ENCODE peak calls at places on chromosomes 16 and 17, in nine cellular contexts. One of them, this sample, is unnamed.

GRCh38 chr17:7852262-7852670 is 2.6 kb upstream of the TMEM88 start:
- DNase-seq in RWPE1: no peak
- DNase-seq in body of pancreas: no peak
- DNase-seq in OCI-LY7: no peak
- DNase-seq in astrocyte of the cerebellum: no peak
- DNase-seq in PC-3: no peak
- DNase-seq in fibroblast of pulmonary artery: no peak
- DNase-seq in H9: no peak
- DNase-seq in MCF 10A: no peak
- DNase-seq in this sample: no peak

GRCh38 chr16:29784157-29784556 is 6.1 kb downstream of the ZG16 start:
- DNase-seq in RWPE1: peak; percentile 57
- DNase-seq in body of pancreas: no peak
- DNase-seq in OCI-LY7: no peak
- DNase-seq in astrocyte of the cerebellum: no peak
- DNase-seq in PC-3: peak; percentile 75
- DNase-seq in fibroblast of pulmonary artery: no peak
- DNase-seq in H9: no peak
- DNase-seq in MCF 10A: no peak
- DNase-seq in this sample: no peak

GRCh38 chr17:5584383-5584951 is at the start of gene NLRP1:
- DNase-seq in RWPE1: peak; percentile 96
- DNase-seq in body of pancreas: peak; percentile 63
- DNase-seq in OCI-LY7: peak; percentile 96
- DNase-seq in astrocyte of the cerebellum: peak; percentile 59
- DNase-seq in PC-3: peak; percentile 86
- DNase-seq in fibroblast of pulmonary artery: peak; percentile 97
- DNase-seq in H9: peak; percentile 81
- DNase-seq in MCF 10A: peak; percentile 98
- DNase-seq in this sample: peak; percentile 80

GRCh38 chr17:8125947-8126305 is 2.0 kb upstream of the HES7 start:
- DNase-seq in RWPE1: no peak
- DNase-seq in body of pancreas: peak; percentile 19
- DNase-seq in OCI-LY7: peak; percentile 51
- DNase-seq in astrocyte of the cerebellum: no peak
- DNase-seq in PC-3: peak; percentile 22
- DNase-seq in fibroblast of pulmonary artery: no peak
- DNase-seq in H9: peak; percentile 74
- DNase-seq in MCF 10A: peak; percentile 47
- DNase-seq in this sample: no peak

GRCh38 chr17:50466371-50467113 is 2.1 kb downstream of the CHAD start:
- DNase-seq in RWPE1: no peak
- DNase-seq in body of pancreas: no peak
- DNase-seq in OCI-LY7: no peak
- DNase-seq in astrocyte of the cerebellum: no peak
- DNase-seq in PC-3: peak; percentile 41
- DNase-seq in fibroblast of pulmonary artery: no peak
- DNase-seq in H9: no peak
- DNase-seq in MCF 10A: no peak
- DNase-seq in this sample: no peak

GRCh38 chr16:57060323-57061083 is 31.9 kb upstream of the CPNE2 start:
- DNase-seq in RWPE1: no peak
- DNase-seq in body of pancreas: no peak
- DNase-seq in OCI-LY7: no peak
- DNase-seq in astrocyte of the cerebellum: no peak
- DNase-seq in PC-3: no peak
- DNase-seq in fibroblast of pulmonary artery: peak; percentile 21
- DNase-seq in H9: no peak
- DNase-seq in MCF 10A: no peak
- DNase-seq in this sample: no peak

GRCh38 chr17:52159159-52159809 is 770 bp upstream of the CA10 start:
- DNase-seq in RWPE1: no peak
- DNase-seq in body of pancreas: no peak
- DNase-seq in OCI-LY7: no peak
- DNase-seq in astrocyte of the cerebellum: no peak
- DNase-seq in PC-3: no peak
- DNase-seq in fibroblast of pulmonary artery: no peak
- DNase-seq in H9: peak; percentile 39
- DNase-seq in MCF 10A: no peak
- DNase-seq in this sample: no peak

GRCh38 chr17:21352981-21353265 is 23.2 kb upstream of the KCNJ12 start:
- DNase-seq in RWPE1: no peak
- DNase-seq in body of pancreas: no peak
- DNase-seq in OCI-LY7: no peak
- DNase-seq in astrocyte of the cerebellum: no peak
- DNase-seq in PC-3: no peak
- DNase-seq in fibroblast of pulmonary artery: no peak
- DNase-seq in H9: no peak
- DNase-seq in MCF 10A: no peak
- DNase-seq in this sample: no peak

GRCh38 chr17:72452286-72453173 is 331.7 kb downstream of the SOX9 start:
- DNase-seq in RWPE1: no peak
- DNase-seq in body of pancreas: no peak
- DNase-seq in OCI-LY7: no peak
- DNase-seq in astrocyte of the cerebellum: no peak
- DNase-seq in PC-3: no peak
- DNase-seq in fibroblast of pulmonary artery: no peak
- DNase-seq in H9: no peak
- DNase-seq in MCF 10A: no peak
- DNase-seq in this sample: no peak

GRCh38 chr16:67833418-67834241 is 8.5 kb upstream of the THAP11 start:
- DNase-seq in RWPE1: peak; percentile 91
- DNase-seq in body of pancreas: peak; percentile 94
- DNase-seq in OCI-LY7: peak; percentile 96
- DNase-seq in astrocyte of the cerebellum: peak; percentile 59
- DNase-seq in PC-3: peak; percentile 85
- DNase-seq in fibroblast of pulmonary artery: peak; percentile 90
- DNase-seq in H9: peak; percentile 93
- DNase-seq in MCF 10A: peak; percentile 87
- DNase-seq in this sample: peak; percentile 89
- TF ChIP-seq CTCF in RWPE1: no peak
- TF ChIP-seq CTCF in body of pancreas: no peak
- TF ChIP-seq CTCF in OCI-LY7: no peak
- TF ChIP-seq CTCF in astrocyte of the cerebellum: no peak
- TF ChIP-seq CTCF in PC-3: no peak
- TF ChIP-seq CTCF in fibroblast of pulmonary artery: no peak
- TF ChIP-seq CTCF in H9: no peak
- TF ChIP-seq CTCF in MCF 10A: no peak
- TF ChIP-seq CTCF in this sample: no peak

GRCh38 chr17:74840989-74841666 is 18.6 kb downstream of the GRIN2C start:
- DNase-seq in RWPE1: peak; percentile 27
- DNase-seq in body of pancreas: no peak
- DNase-seq in OCI-LY7: peak; percentile 51
- DNase-seq in astrocyte of the cerebellum: no peak
- DNase-seq in PC-3: no peak
- DNase-seq in fibroblast of pulmonary artery: peak; percentile 49
- DNase-seq in H9: peak; percentile 66
- DNase-seq in MCF 10A: no peak
- DNase-seq in this sample: no peak

GRCh38 chr17:74843352-74843627 is 16.4 kb downstream of the GRIN2C start:
- DNase-seq in RWPE1: no peak
- DNase-seq in body of pancreas: no peak
- DNase-seq in OCI-LY7: no peak
- DNase-seq in astrocyte of the cerebellum: no peak
- DNase-seq in PC-3: no peak
- DNase-seq in fibroblast of pulmonary artery: no peak
- DNase-seq in H9: no peak
- DNase-seq in MCF 10A: no peak
- DNase-seq in this sample: no peak

GRCh38 chr17:74842146-74842598 is 17.5 kb downstream of the GRIN2C start:
- DNase-seq in RWPE1: no peak
- DNase-seq in body of pancreas: peak; percentile 32
- DNase-seq in OCI-LY7: no peak
- DNase-seq in astrocyte of the cerebellum: no peak
- DNase-seq in PC-3: peak; percentile 18
- DNase-seq in fibroblast of pulmonary artery: no peak
- DNase-seq in H9: no peak
- DNase-seq in MCF 10A: no peak
- DNase-seq in this sample: no peak

GRCh38 chr17:74840500-74840899 is 19.2 kb downstream of the GRIN2C start:
- DNase-seq in RWPE1: no peak
- DNase-seq in body of pancreas: no peak
- DNase-seq in OCI-LY7: no peak
- DNase-seq in astrocyte of the cerebellum: no peak
- DNase-seq in PC-3: no peak
- DNase-seq in fibroblast of pulmonary artery: no peak
- DNase-seq in H9: peak; percentile 72
- DNase-seq in MCF 10A: no peak
- DNase-seq in this sample: no peak

DNA sequence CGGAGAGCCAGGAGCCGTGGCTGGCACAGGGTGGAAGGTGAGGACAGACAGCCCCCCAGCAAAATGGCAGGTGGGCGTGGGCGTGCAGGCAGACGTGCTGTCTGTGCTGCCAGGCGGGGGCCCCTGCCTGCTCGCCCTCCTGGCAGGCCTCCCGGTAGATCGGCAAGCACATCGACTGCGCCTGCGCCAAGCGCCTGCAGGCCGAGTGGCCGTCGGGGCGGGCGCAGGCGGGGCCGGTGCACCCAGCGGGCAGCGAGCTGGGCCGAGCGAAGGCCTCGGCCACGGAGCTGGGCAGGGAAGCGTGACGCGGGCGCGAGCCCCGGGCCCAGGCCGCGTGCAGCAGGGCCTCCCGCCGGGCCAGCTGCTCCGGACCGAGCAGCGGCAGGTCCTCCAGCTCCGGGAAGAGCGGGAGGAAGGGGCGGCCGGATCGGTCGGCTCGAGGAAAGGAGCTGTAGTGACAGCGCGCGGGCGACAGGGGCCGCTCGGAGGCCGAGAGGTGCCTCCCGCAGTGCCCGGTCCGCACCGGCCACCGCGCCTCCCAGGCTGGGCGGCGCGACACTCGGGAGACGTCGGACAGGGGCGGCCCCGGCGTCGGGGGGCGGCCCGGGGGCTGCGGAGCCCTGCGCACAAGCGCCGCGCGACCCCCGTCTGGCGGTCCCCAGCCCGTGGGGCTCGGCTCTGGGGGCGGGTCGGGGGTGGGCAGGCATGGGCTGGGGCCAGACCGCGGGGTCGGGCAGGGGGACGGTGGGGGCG is 16.9 kb downstream of the GRIN2C start:
- DNase-seq in RWPE1: peak; percentile 57
- DNase-seq in body of pancreas: peak; percentile 81
- DNase-seq in OCI-LY7: no peak
- DNase-seq in astrocyte of the cerebellum: no peak
- DNase-seq in PC-3: peak; percentile 82
- DNase-seq in fibroblast of pulmonary artery: peak; percentile 69
- DNase-seq in H9: peak; percentile 88
- DNase-seq in MCF 10A: peak; percentile 35
- DNase-seq in this sample: no peak
- TF ChIP-seq CTCF in RWPE1: peak; percentile 56
- TF ChIP-seq CTCF in body of pancreas: peak; percentile 50
- TF ChIP-seq CTCF in OCI-LY7: no peak
- TF ChIP-seq CTCF in astrocyte of the cerebellum: peak; percentile 27
- TF ChIP-seq CTCF in PC-3: peak; percentile 61
- TF ChIP-seq CTCF in fibroblast of pulmonary artery: peak; percentile 24
- TF ChIP-seq CTCF in H9: peak; percentile 70
- TF ChIP-seq CTCF in MCF 10A: peak; percentile 50
- TF ChIP-seq CTCF in this sample: no peak

GRCh38 chr16:6076631-6077030 is 979.0 kb upstream of the EEF2KMT start:
- DNase-seq in RWPE1: no peak
- DNase-seq in body of pancreas: no peak
- DNase-seq in OCI-LY7: no peak
- DNase-seq in astrocyte of the cerebellum: no peak
- DNase-seq in PC-3: no peak
- DNase-seq in fibroblast of pulmonary artery: no peak
- DNase-seq in H9: no peak
- DNase-seq in MCF 10A: no peak
- DNase-seq in this sample: no peak

GRCh38 chr16:6081320-6081976 is 983.9 kb upstream of the EEF2KMT start:
- DNase-seq in RWPE1: peak; percentile 8
- DNase-seq in body of pancreas: peak; percentile 41
- DNase-seq in OCI-LY7: peak; percentile 36
- DNase-seq in astrocyte of the cerebellum: peak; percentile 4
- DNase-seq in PC-3: peak; percentile 6
- DNase-seq in fibroblast of pulmonary artery: peak; percentile 1
- DNase-seq in H9: peak; percentile 68
- DNase-seq in MCF 10A: peak; percentile 0
- DNase-seq in this sample: no peak
- TF ChIP-seq CTCF in RWPE1: peak; percentile 29
- TF ChIP-seq CTCF in body of pancreas: peak; percentile 50
- TF ChIP-seq CTCF in OCI-LY7: peak; percentile 90
- TF ChIP-seq CTCF in astrocyte of the cerebellum: peak; percentile 80
- TF ChIP-seq CTCF in PC-3: peak; percentile 47
- TF ChIP-seq CTCF in fibroblast of pulmonary artery: peak; percentile 19
- TF ChIP-seq CTCF in H9: peak; percentile 92
- TF ChIP-seq CTCF in MCF 10A: peak; percentile 29
- TF ChIP-seq CTCF in this sample: peak; percentile 42

DNA sequence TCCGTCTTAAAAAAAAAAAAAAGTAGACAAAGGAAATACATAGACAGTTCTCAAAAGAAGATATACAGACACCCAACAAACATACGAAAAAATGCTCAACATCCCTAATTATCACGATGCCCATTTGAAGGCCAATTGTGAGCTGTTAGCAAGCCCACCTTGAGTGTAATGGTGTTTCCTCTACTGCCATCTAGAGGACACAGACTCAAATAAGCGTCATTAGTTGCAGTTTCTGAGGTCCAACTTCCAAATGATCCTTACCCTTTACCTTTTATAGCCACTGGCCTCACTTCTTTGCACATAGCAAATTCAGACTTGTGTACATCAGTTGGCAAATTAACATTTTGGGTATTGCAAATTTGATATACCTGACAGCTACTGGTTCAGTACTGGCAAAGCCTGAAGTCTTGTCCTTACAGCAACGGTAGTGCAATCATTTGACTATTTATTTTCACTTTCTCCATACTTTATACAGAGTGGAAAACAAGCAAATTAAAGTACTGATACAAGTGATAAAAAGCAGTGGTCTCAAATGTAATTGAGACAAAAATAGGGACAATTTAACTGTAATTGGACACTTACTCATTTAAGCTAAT is 536.3 kb upstream of the EEF2KMT start:
- DNase-seq in RWPE1: peak; percentile 16
- DNase-seq in body of pancreas: no peak
- DNase-seq in OCI-LY7: peak; percentile 55
- DNase-seq in astrocyte of the cerebellum: peak; percentile 6
- DNase-seq in PC-3: peak; percentile 35
- DNase-seq in fibroblast of pulmonary artery: peak; percentile 21
- DNase-seq in H9: no peak
- DNase-seq in MCF 10A: peak; percentile 5
- DNase-seq in this sample: no peak
- TF ChIP-seq CTCF in RWPE1: peak; percentile 52
- TF ChIP-seq CTCF in body of pancreas: peak; percentile 26
- TF ChIP-seq CTCF in OCI-LY7: peak; percentile 79
- TF ChIP-seq CTCF in astrocyte of the cerebellum: peak; percentile 56
- TF ChIP-seq CTCF in PC-3: peak; percentile 54
- TF ChIP-seq CTCF in fibroblast of pulmonary artery: peak; percentile 25
- TF ChIP-seq CTCF in H9: peak; percentile 78
- TF ChIP-seq CTCF in MCF 10A: no peak
- TF ChIP-seq CTCF in this sample: peak; percentile 53

This sample was measured in GM06990.